ENCODE peak calls at places on chromosome 7, in eight cellular contexts. T, S, J, M, P, D, G and Q are unnamed samples.

GRCh38 chr7:916291-916941 is 38.1 kb downstream of the ADAP1 start:
- DNase-seq in T (no peak), S (no peak), J (no peak), M (no peak), P (no peak), D (peak; percentile 27), G (no peak), Q (no peak)

GRCh38 chr7:22730921-22731654 is 4.1 kb downstream of the IL6 start:
- DNase-seq in T (no peak), S (no peak), J (no peak), M (peak; percentile 88), P (no peak), D (no peak), G (no peak), Q (no peak)

GRCh38 chr7:72230281-72230680 is 181.9 kb downstream of the CALN1 start:
- DNase-seq in T (no peak), S (no peak), J (no peak), M (no peak), P (no peak), D (no peak), G (no peak), Q (no peak)

GRCh38 chr7:255038-255435 is 34.9 kb upstream of the FOXL3 start:
- DNase-seq in T (no peak), S (no peak), J (no peak), M (no peak), P (no peak), D (no peak), G (no peak), Q (no peak)

GRCh38 chr7:149804106-149804505 is 30.7 kb upstream of the ZNF467 start:
- DNase-seq in T (no peak), S (no peak), J (no peak), M (no peak), P (no peak), D (no peak), G (no peak), Q (no peak)

GRCh38 chr7:44290250-44290616 is 35.2 kb downstream of the CAMK2B start:
- DNase-seq in T (no peak), S (no peak), J (no peak), M (no peak), P (no peak), D (no peak), G (no peak), Q (no peak)

GRCh38 chr7:105885386-105886111 is 9.2 kb upstream of the ATXN7L1 start:
- DNase-seq in T (no peak), S (no peak), J (no peak), M (peak; percentile 26), P (no peak), D (no peak), G (no peak), Q (no peak)

GRCh38 chr7:44894881-44895600 is 9.7 kb upstream of the PURB start:
- DNase-seq in T (no peak), S (peak; percentile 33), J (no peak), M (no peak), P (no peak), D (no peak), G (no peak), Q (no peak)

GRCh38 chr7:11297226-11297625 is 323.6 kb downstream of the PHF14 start:
- DNase-seq in T (no peak), S (no peak), J (no peak), M (no peak), P (no peak), D (no peak), G (no peak), Q (no peak)

GRCh38 chr7:88377421-88377820 is 70.7 kb upstream of the STEAP4 start:
- DNase-seq in T (no peak), S (no peak), J (no peak), M (no peak), P (no peak), D (no peak), G (no peak), Q (no peak)

GRCh38 chr7:152366662-152367061 is 69.1 kb downstream of the KMT2C start:
- DNase-seq in T (no peak), S (no peak), J (no peak), M (no peak), P (no peak), D (no peak), G (no peak), Q (no peak)

GRCh38 chr7:108824840-108825540 is 255.3 kb downstream of the DNAJB9 start:
- DNase-seq in T (no peak), S (no peak), J (no peak), M (peak; percentile 33), P (no peak), D (no peak), G (no peak), Q (no peak)

GRCh38 chr7:131498237-131498885 is 58.1 kb downstream of the PODXL start:
- DNase-seq in T (no peak), S (no peak), J (no peak), M (peak; percentile 46), P (no peak), D (no peak), G (no peak), Q (no peak)

GRCh38 chr7:94040254-94040653 is 36.1 kb upstream of the BET1 start:
- DNase-seq in T (no peak), S (no peak), J (no peak), M (no peak), P (no peak), D (no peak), G (no peak), Q (peak; percentile 39)

GRCh38 chr7:24842449-24843241 is 85.4 kb upstream of the GSDME start:
- DNase-seq in T (no peak), S (no peak), J (no peak), M (no peak), P (no peak), D (no peak), G (no peak), Q (no peak)

GRCh38 chr7:41819645-41820044 is 116.8 kb upstream of the INHBA start:
- DNase-seq in T (no peak), S (no peak), J (no peak), M (no peak), P (no peak), D (no peak), G (no peak), Q (no peak)

GRCh38 chr7:28520074-28521015 is 108.0 kb downstream of the CREB5 start:
- DNase-seq in T (no peak), S (no peak), J (no peak), M (no peak), P (no peak), D (no peak), G (no peak), Q (no peak)

GRCh38 chr7:12647364-12648219 is 39.8 kb upstream of the ARL4A start:
- DNase-seq in T (no peak), S (no peak), J (no peak), M (peak; percentile 51), P (no peak), D (no peak), G (no peak), Q (no peak)

GRCh38 chr7:134886353-134887057 is 99.8 kb upstream of the AGBL3 start:
- DNase-seq in T (no peak), S (no peak), J (no peak), M (peak; percentile 72), P (no peak), D (no peak), G (no peak), Q (no peak)

GRCh38 chr7:139798892-139799291 is 21.1 kb upstream of the HIPK2 start:
- DNase-seq in T (no peak), S (no peak), J (no peak), M (no peak), P (no peak), D (no peak), G (no peak), Q (no peak)

GRCh38 chr7:45872116-45873034 is 507 bp downstream of the CCDC201 start:
- DNase-seq in T (no peak), S (no peak), J (no peak), M (no peak), P (no peak), D (no peak), G (no peak), Q (peak; percentile 43)

GRCh38 chr7:70131807-70132565 is 533.7 kb downstream of the AUTS2 start:
- DNase-seq in T (no peak), S (no peak), J (no peak), M (no peak), P (no peak), D (no peak), G (no peak), Q (no peak)

GRCh38 chr7:452230-452751 is 67.4 kb downstream of the PDGFA start:
- DNase-seq in T (no peak), S (no peak), J (no peak), M (peak; percentile 65), P (no peak), D (peak; percentile 18), G (no peak), Q (no peak)

GRCh38 chr7:71191766-71192165 is 59.8 kb downstream of the GALNT17 start:
- DNase-seq in T (no peak), S (no peak), J (no peak), M (no peak), P (no peak), D (no peak), G (no peak), Q (no peak)

GRCh38 chr7:84372155-84372621 is 177.6 kb upstream of the SEMA3A start:
- DNase-seq in T (no peak), S (no peak), J (no peak), M (peak; percentile 89), P (no peak), D (no peak), G (no peak), Q (no peak)

GRCh38 chr7:149748223-149748874 is 25.0 kb downstream of the ZNF467 start:
- DNase-seq in T (no peak), S (no peak), J (no peak), M (no peak), P (no peak), D (no peak), G (no peak), Q (no peak)

GRCh38 chr7:152674860-152675760 is 831 bp downstream of the XRCC2 start:
- DNase-seq in T (no peak), S (no peak), J (no peak), M (peak; percentile 2), P (no peak), D (no peak), G (no peak), Q (peak; percentile 57)

GRCh38 chr7:151062399-151063211 is 3.2 kb downstream of the SLC4A2 start:
- DNase-seq in T (no peak), S (no peak), J (no peak), M (peak; percentile 64), P (no peak), D (no peak), G (no peak), Q (peak; percentile 57)

GRCh38 chr7:27182861-27183681 is 2.0 kb downstream of the HOXA11 start:
- DNase-seq in T (no peak), S (no peak), J (no peak), M (no peak), P (no peak), D (no peak), G (no peak), Q (no peak)

GRCh38 chr7:37311282-37311868 is 137.3 kb downstream of the ELMO1 start:
- DNase-seq in T (no peak), S (no peak), J (peak; percentile 17), M (no peak), P (no peak), D (peak; percentile 61), G (peak; percentile 16), Q (no peak)

GRCh38 chr7:156954941-156955340 is 5.4 kb downstream of the NOM1 start:
- DNase-seq in T (no peak), S (no peak), J (no peak), M (no peak), P (no peak), D (no peak), G (no peak), Q (no peak)

GRCh38 chr7:139457153-139457946 is 26.1 kb downstream of the KLRG2 start:
- DNase-seq in T (no peak), S (no peak), J (no peak), M (no peak), P (no peak), D (no peak), G (no peak), Q (no peak)

GRCh38 chr7:83921798-83922607 is 272.6 kb downstream of the SEMA3A start:
- DNase-seq in T (no peak), S (no peak), J (no peak), M (peak; percentile 19), P (no peak), D (no peak), G (no peak), Q (no peak)